ENCODE peak calls at places on chromosomes 1 and 21, in six cellular contexts. T, Y, B, V, N and I are unnamed samples.

GRCh38 chr1:170073893-170074249 is 624 bp downstream of the KIFAP3 start:
- DNase-seq in B (no peak), Y (no peak), T (no peak), N (no peak), V (no peak), I (no peak)

GRCh38 chr1:74343191-74343590 is 108.0 kb downstream of the TNNI3K start:
- DNase-seq in V (no peak), B (no peak), T (no peak), Y (no peak), N (no peak), I (no peak)

GRCh38 chr1:65002508-65003315 is 36.4 kb upstream of the JAK1 start:
- DNase-seq in B (peak; percentile 78), T (no peak), N (no peak), Y (peak; percentile 92), V (peak; percentile 25), I (peak; percentile 98)

GRCh38 chr21:36377391-36377842 is 7.8 kb upstream of the CHAF1B start:
- DNase-seq in T (no peak), N (no peak), V (no peak), Y (no peak), B (no peak), I (no peak)

GRCh38 chr1:183987593-183988318 is 49.8 kb downstream of the COLGALT2 start:
- DNase-seq in T (no peak), V (no peak), N (no peak), Y (no peak), B (no peak), I (no peak)

GRCh38 chr1:11339346-11340247 is 66.6 kb downstream of the UBIAD1 start:
- DNase-seq in T (no peak), Y (no peak), B (peak; percentile 24), V (no peak), N (no peak), I (no peak)

GRCh38 chr1:197674286-197674685 is 101.0 kb downstream of the DENND1B start:
- DNase-seq in Y (no peak), B (no peak), V (no peak), N (no peak), T (peak; percentile 1), I (no peak)

GRCh38 chr1:22163578-22163977 is 20.7 kb upstream of the WNT4 start:
- DNase-seq in Y (no peak), T (no peak), N (no peak), B (peak; percentile 30), V (no peak), I (no peak)

GRCh38 chr1:29179641-29180184 is 2.0 kb downstream of the SRSF4 start:
- DNase-seq in Y (no peak), T (no peak), V (no peak), N (no peak), B (no peak), I (no peak)

GRCh38 chr1:25468037-25468436 is 37.3 kb downstream of the MACO1 start:
- DNase-seq in B (no peak), T (no peak), V (no peak), Y (no peak), N (no peak), I (no peak)

GRCh38 chr1:197444754-197445153 is 176.7 kb downstream of the CRB1 start:
- DNase-seq in N (no peak), B (no peak), T (no peak), V (no peak), Y (no peak), I (no peak)

GRCh38 chr1:110292031-110292300 is 47.2 kb upstream of the RBM15 start:
- DNase-seq in Y (no peak), B (no peak), T (no peak), V (no peak), N (no peak), I (no peak)
- TF ChIP-seq POLR2AphosphoS5 in Y (no peak), B (no peak), T (no peak), V (no peak), N (no peak), I (no peak)

GRCh38 chr21:45225041-45225740 is 62.5 kb downstream of the POFUT2 start:
- DNase-seq in Y (no peak), N (no peak), B (no peak), V (no peak), T (no peak), I (no peak)
- H3K27ac ChIP-seq in Y (no peak overlapping the region), N (no peak overlapping the region), B (no peak overlapping the region), V (no peak overlapping the region), T (no peak overlapping the region), I (no peak overlapping the region)

DNA sequence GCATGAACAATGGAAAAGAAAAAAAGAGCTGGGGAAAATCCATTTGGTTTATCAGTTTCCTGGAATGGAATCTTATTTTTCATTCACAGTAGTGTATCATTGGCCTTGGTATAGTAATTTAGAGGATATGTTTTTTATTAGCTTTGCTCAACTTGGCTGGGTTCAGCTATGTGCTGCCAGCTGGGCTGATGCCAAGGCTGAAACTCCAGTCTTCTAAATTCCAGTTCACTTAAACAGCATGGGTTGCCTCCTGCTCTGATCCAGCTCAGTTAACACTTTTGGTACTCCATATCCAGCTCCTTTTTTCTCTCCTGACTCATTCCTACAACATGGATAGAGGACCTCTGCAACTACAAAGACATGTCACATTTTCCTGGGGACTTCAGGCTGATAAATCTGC is 80.7 kb upstream of the SLFNL1 start:
- DNase-seq in Y (peak; percentile 94), V (no peak), T (no peak), N (no peak), B (peak; percentile 90), I (peak; percentile 97)
- TF ChIP-seq POLR2AphosphoS5 in Y (peak; percentile 92), V (no peak), T (no peak), N (no peak), B (peak; percentile 28), I (peak; percentile 58)

GRCh38 chr1:8015809-8016165 is 10.3 kb downstream of the ERRFI1 start:
- DNase-seq in Y (no peak), N (no peak), V (no peak), B (no peak), T (no peak), I (peak; percentile 79)
- H3K27ac ChIP-seq in Y (peak overlapping the region; percentile 28), N (no peak overlapping the region), V (peak overlapping the region; percentile 99), B (peak overlapping the region; percentile 75), T (no peak overlapping the region), I (peak overlapping the region; percentile 98)

GRCh38 chr1:192578144-192578909 is 2.8 kb downstream of the RGS1 start:
- DNase-seq in N (no peak), V (no peak), B (no peak), T (no peak), Y (no peak), I (no peak)

GRCh38 chr1:192577145-192578140 is 1.9 kb downstream of the RGS1 start:
- DNase-seq in Y (no peak), B (no peak), V (no peak), N (no peak), T (no peak), I (no peak)

GRCh38 chr1:192576190-192577144 is 894 bp downstream of the RGS1 start:
- DNase-seq in V (no peak), T (no peak), Y (no peak), N (no peak), B (no peak), I (no peak)

GRCh38 chr1:192573499-192573898 is 2.1 kb upstream of the RGS1 start:
- DNase-seq in Y (no peak), N (no peak), V (no peak), T (no peak), B (no peak), I (no peak)

DNA sequence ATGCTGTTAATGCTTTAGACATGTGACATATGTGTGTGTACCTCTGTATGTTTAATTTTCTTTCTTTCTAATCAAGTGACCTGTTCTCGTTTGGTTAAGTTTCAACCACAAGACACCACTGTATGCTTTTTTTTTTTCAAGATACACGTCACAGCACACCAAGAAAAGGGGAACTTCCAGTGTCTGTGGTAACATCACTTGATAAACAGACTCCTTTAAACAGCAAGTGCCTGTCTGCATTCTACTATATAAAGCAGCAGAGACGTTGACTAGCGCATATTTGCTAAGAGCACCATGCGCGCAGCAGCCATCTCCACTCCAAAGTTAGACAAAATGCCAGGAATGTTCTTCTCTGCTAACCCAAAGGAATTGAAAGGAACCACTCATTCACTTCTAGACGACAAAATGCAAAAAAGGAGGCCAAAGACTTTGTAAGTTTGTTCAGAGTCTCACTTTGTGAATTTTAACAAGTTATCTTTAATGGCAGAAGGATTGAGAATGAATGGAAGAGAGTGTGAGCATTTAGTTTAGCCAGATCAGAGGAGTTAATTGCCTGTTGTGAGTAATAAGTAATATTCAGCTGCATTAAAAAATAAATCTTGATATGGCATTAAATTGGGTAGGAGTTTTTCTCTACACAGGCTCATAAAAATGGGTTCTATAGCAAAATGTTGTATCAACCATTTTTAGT is at the start of gene RGS1:
- DNase-seq in Y (no peak), T (no peak), B (peak; percentile 76), N (peak; percentile 97), V (no peak), I (peak; percentile 68)
- TF ChIP-seq POLR2AphosphoS5 in Y (peak; percentile 22), T (no peak), B (peak; percentile 95), N (peak; percentile 100), V (no peak), I (peak; percentile 91)

GRCh38 chr1:94799201-94799600 is 21.0 kb upstream of the SLC44A3 start:
- DNase-seq in Y (no peak), V (no peak), N (no peak), T (no peak), B (no peak), I (no peak)

GRCh38 chr1:94796269-94796668 is 23.9 kb upstream of the SLC44A3 start:
- DNase-seq in N (no peak), V (no peak), Y (no peak), B (no peak), T (no peak), I (no peak)

GRCh38 chr1:94798472-94798871 is 21.7 kb upstream of the SLC44A3 start:
- DNase-seq in B (no peak), V (no peak), T (no peak), Y (no peak), N (no peak), I (no peak)

GRCh38 chr1:94797286-94797685 is 22.9 kb upstream of the SLC44A3 start:
- DNase-seq in V (no peak), N (no peak), B (no peak), T (no peak), Y (no peak), I (no peak)

GRCh38 chr1:94798054-94798453 is 22.1 kb upstream of the SLC44A3 start:
- DNase-seq in N (no peak), V (no peak), Y (no peak), T (no peak), B (no peak), I (no peak)
- H3K27ac ChIP-seq in N (no peak overlapping the region), V (no peak overlapping the region), Y (no peak overlapping the region), T (no peak overlapping the region), B (no peak overlapping the region), I (no peak overlapping the region)

GRCh38 chr21:42496120-42496838 is at the start of gene RSPH1:
- DNase-seq in V (peak; percentile 91), T (peak; percentile 97), N (peak; percentile 96), Y (peak; percentile 100), B (peak; percentile 100), I (peak; percentile 100)
- TF ChIP-seq POLR2AphosphoS5 in V (no peak), T (peak; percentile 53), N (no peak), Y (peak; percentile 92), B (peak; percentile 26), I (peak; percentile 95)

GRCh38 chr1:7784492-7785071 is 491 bp downstream of the PER3 start:
- DNase-seq in N (no peak), B (peak; percentile 19), V (no peak), Y (peak; percentile 89), T (no peak), I (peak; percentile 79)
- H3K27ac ChIP-seq in N (no peak overlapping the region), B (peak overlapping the region; percentile 90), V (peak overlapping the region; percentile 72), Y (peak overlapping the region; percentile 95), T (no peak overlapping the region), I (peak overlapping the region; percentile 98)